ENCODE peak calls at places on chromosomes 11 and 22, in four cellular contexts. One of them, this sample, is unnamed.

GRCh38 chr11:60970369-60970774 is 1.1 kb upstream of the CD6 start:
- DNase-seq in GM12878: no peak
- DNase-seq in GM23248: peak
- DNase-seq in mesendoderm: peak
- DNase-seq in this sample: no peak

GRCh38 chr22:39471421-39472141 is 14.8 kb downstream of the MGAT3 start:
- DNase-seq in mesendoderm: peak
- DNase-seq in GM23248: peak
- DNase-seq in GM12878: peak
- DNase-seq in this sample: peak

GRCh38 chr22:23376256-23376655 is 195.9 kb downstream of the BCR start:
- DNase-seq in GM12878: peak
- DNase-seq in mesendoderm: peak
- DNase-seq in GM23248: peak
- DNase-seq in this sample: no peak

GRCh38 chr11:64088159-64089026 is 52.7 kb downstream of the FLRT1 start:
- DNase-seq in GM23248: no peak
- DNase-seq in mesendoderm: peak
- DNase-seq in GM12878: no peak
- DNase-seq in this sample: no peak

GRCh38 chr11:3984896-3985295 is 109.7 kb upstream of the RRM1 start:
- DNase-seq in mesendoderm: peak
- DNase-seq in GM12878: no peak
- DNase-seq in GM23248: no peak
- DNase-seq in this sample: no peak

GRCh38 chr11:116454020-116454645 is 318.7 kb downstream of the BUD13 start:
- DNase-seq in GM12878: no peak
- DNase-seq in mesendoderm: peak
- DNase-seq in GM23248: peak
- DNase-seq in this sample: peak

GRCh38 chr11:80297808-80298460 is 857.1 kb upstream of the TENM4 start:
- DNase-seq in GM23248: peak
- DNase-seq in mesendoderm: no peak
- DNase-seq in GM12878: no peak
- DNase-seq in this sample: peak

GRCh38 chr22:20805972-20806471 is 32.1 kb downstream of the SERPIND1 start:
- DNase-seq in mesendoderm: peak
- DNase-seq in GM12878: no peak
- DNase-seq in GM23248: peak
- DNase-seq in this sample: no peak

GRCh38 chr22:36201630-36202312 is at the start of gene APOL4:
- DNase-seq in GM23248: peak
- DNase-seq in mesendoderm: no peak
- DNase-seq in GM12878: no peak
- DNase-seq in this sample: no peak

GRCh38 chr11:121571466-121571865 is 118.7 kb upstream of the SORL1-AS1 start:
- DNase-seq in GM23248: no peak
- DNase-seq in GM12878: no peak
- DNase-seq in mesendoderm: no peak
- DNase-seq in this sample: no peak
- H3K27ac ChIP-seq in GM23248: no peak
- H3K27ac ChIP-seq in GM12878: no peak
- H3K27ac ChIP-seq in mesendoderm: no peak
- H3K27ac ChIP-seq in this sample: no peak

DNA sequence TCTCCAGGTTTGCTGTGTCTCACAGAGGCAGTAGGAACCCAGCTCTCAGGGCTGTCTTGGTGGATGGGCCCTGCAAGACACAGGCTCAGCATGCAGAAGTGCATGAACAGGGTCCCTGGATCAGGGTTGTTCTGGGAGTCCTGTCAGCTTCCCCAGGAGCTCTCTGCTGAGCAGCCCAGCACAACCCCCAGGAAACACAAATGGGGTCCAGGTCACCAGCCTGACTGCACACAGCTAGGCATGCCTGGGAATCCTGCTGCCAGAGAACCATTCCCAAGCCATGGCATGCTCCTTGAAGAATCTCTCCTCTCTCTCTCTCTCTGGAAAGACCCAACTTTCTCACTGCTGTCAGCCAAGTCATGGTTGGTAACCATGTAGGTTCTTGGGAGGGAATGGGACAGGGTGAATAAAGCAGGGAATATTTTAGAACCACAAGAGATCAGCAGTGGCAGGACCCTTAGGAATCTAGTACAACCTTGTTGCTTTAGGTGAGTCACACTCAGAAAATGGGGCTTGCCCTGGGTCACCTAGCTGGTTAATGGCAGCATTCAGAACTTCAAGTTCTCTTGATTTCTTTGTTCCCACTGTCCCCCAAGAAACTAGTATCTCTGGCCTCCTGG is 21.4 kb downstream of the TUB start:
- DNase-seq in GM12878: no peak
- DNase-seq in GM23248: no peak
- DNase-seq in mesendoderm: no peak
- DNase-seq in this sample: no peak
- H3K9ac ChIP-seq in GM12878: no peak
- H3K9ac ChIP-seq in GM23248: no peak
- H3K9ac ChIP-seq in mesendoderm: no peak
- H3K9ac ChIP-seq in this sample: no peak

GRCh38 chr11:69958308-69958707 is 119.8 kb upstream of the ANO1 start:
- DNase-seq in GM12878: no peak
- DNase-seq in mesendoderm: no peak
- DNase-seq in GM23248: no peak
- DNase-seq in this sample: peak

GRCh38 chr11:69959461-69959860 is 118.7 kb upstream of the ANO1 start:
- DNase-seq in mesendoderm: no peak
- DNase-seq in GM23248: no peak
- DNase-seq in GM12878: no peak
- DNase-seq in this sample: no peak

GRCh38 chr11:69957849-69958248 is 120.3 kb upstream of the ANO1 start:
- DNase-seq in GM12878: no peak
- DNase-seq in GM23248: no peak
- DNase-seq in mesendoderm: no peak
- DNase-seq in this sample: no peak

GRCh38 chr11:69954756-69955155 is 123.4 kb upstream of the ANO1 start:
- DNase-seq in mesendoderm: no peak
- DNase-seq in GM12878: no peak
- DNase-seq in GM23248: no peak
- DNase-seq in this sample: no peak

GRCh38 chr11:69956669-69957190 is 121.4 kb upstream of the ANO1 start:
- DNase-seq in GM23248: no peak
- DNase-seq in mesendoderm: no peak
- DNase-seq in GM12878: no peak
- DNase-seq in this sample: no peak
- H3K27ac ChIP-seq in GM23248: no peak
- H3K27ac ChIP-seq in mesendoderm: no peak
- H3K27ac ChIP-seq in GM12878: no peak
- H3K27ac ChIP-seq in this sample: no peak

DNA sequence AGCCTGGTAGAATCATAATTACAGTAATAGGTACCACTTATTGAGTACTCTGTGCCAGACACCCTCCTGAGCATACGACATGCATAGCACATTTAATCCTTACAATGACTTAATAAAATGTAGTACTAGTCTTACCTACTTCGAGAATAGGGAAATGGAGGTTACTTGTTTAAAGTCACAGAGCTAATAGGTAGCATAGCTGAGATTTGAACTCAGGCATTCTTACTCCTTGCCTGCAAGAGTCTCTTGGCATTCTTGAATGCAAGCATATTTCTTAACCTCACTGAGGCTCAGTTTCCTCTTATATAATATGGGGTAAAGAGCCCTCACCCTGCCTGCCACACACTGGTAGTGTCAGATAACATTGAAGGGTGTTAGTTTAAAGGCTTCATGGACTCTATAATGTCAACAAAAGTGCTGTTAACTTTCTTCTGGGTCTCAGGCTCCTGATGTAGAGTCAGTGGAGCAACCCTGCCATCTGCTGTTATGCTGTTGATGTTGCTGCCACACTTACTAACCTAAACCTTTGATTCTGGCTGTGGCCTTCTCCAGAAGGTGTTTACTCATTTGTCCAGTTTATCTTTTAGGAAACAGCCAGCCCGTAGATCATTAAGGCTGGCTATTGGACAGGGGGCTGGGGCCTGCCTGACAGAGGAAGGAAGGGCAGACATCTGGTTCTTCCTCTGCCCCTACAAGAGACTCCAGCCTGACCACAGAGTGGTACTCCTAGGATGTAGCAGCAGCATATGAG is 18.9 kb downstream of the LIMK2 start:
- DNase-seq in mesendoderm: peak
- DNase-seq in GM12878: no peak
- DNase-seq in GM23248: peak
- DNase-seq in this sample: peak
- H3K9ac ChIP-seq in mesendoderm: no peak
- H3K9ac ChIP-seq in GM12878: no peak
- H3K9ac ChIP-seq in GM23248: no peak
- H3K9ac ChIP-seq in this sample: no peak

This sample was measured in astrocyte.